ENCODE peak calls at places on chromosomes 4 and X, in seven cellular contexts. J, N, C, P, U, F and W are unnamed samples.

GRCh38 chr4:113810906-113811305 is 49.4 kb upstream of the CAMK2D start:
- DNase-seq in J (no peak), N (no peak), C (no peak), P (no peak), U (no peak), F (peak; percentile 37), W (peak; percentile 55)

GRCh38 chrX:68175569-68175968 is 257.7 kb downstream of the OPHN1 start:
- DNase-seq in J (no peak), N (no peak), C (no peak), P (no peak), U (no peak), F (peak; percentile 55), W (peak; percentile 8)

GRCh38 chr4:1072830-1073446 is 40.4 kb downstream of the RNF212 start:
- DNase-seq in J (peak; percentile 71), N (peak; percentile 53), C (peak; percentile 34), P (peak; percentile 57), U (peak; percentile 50), F (peak; percentile 65), W (peak; percentile 68)

GRCh38 chrX:134173541-134174272 is 63.3 kb upstream of the CCDC160 start:
- DNase-seq in J (no peak), N (no peak), C (no peak), P (peak; percentile 38), U (no peak), F (no peak), W (no peak)

GRCh38 chr4:72886602-72887001 is 182.9 kb downstream of the COX18 start:
- DNase-seq in J (no peak), N (no peak), C (no peak), P (peak; percentile 34), U (no peak), F (no peak), W (peak; percentile 34)

GRCh38 chr4:137601924-137602323 is 69.6 kb upstream of the PCDH18 start:
- DNase-seq in J (no peak), N (no peak), C (no peak), P (no peak), U (no peak), F (peak; percentile 27), W (peak; percentile 54)

GRCh38 chr4:164488114-164488513 is 265.8 kb upstream of the SMIM31 start:
- DNase-seq in J (no peak), N (no peak), C (no peak), P (no peak), U (no peak), F (peak; percentile 1), W (no peak)

GRCh38 chr4:7673111-7673510 is 238.4 kb upstream of the PSAPL1 start:
- DNase-seq in J (no peak), N (no peak), C (no peak), P (no peak), U (no peak), F (no peak), W (peak; percentile 48)

GRCh38 chrX:118189628-118190027 is 73.0 kb upstream of the KLHL13 start:
- DNase-seq in J (no peak), N (no peak), C (no peak), P (peak; percentile 77), U (no peak), F (no peak), W (no peak)

GRCh38 chr4:95293014-95293413 is 255.8 kb downstream of the UNC5C start:
- DNase-seq in J (no peak), N (no peak), C (no peak), P (no peak), U (no peak), F (peak; percentile 28), W (no peak)

GRCh38 chr4:180057891-180058643 is 2185.1 kb upstream of the TENM3 start:
- DNase-seq in J (peak; percentile 17), N (no peak), C (peak; percentile 51), P (peak; percentile 49), U (peak; percentile 66), F (no peak), W (peak; percentile 62)

GRCh38 chr4:1345905-1346780 is 865 bp upstream of the UVSSA start:
- DNase-seq in J (peak; percentile 59), N (peak; percentile 35), C (no peak), P (peak; percentile 82), U (peak; percentile 73), F (peak; percentile 34), W (peak; percentile 75)

GRCh38 chr4:30429813-30430466 is 290.2 kb upstream of the PCDH7 start:
- DNase-seq in J (no peak), N (no peak), C (no peak), P (no peak), U (no peak), F (peak; percentile 39), W (peak; percentile 64)

GRCh38 chr4:182969651-182970279 is 52.6 kb upstream of the DCTD start:
- DNase-seq in J (no peak), N (no peak), C (no peak), P (no peak), U (no peak), F (no peak), W (no peak)

GRCh38 chr4:5955201-5955821 is 62.4 kb upstream of the CRMP1 start:
- DNase-seq in J (peak; percentile 50), N (no peak), C (no peak), P (no peak), U (no peak), F (peak; percentile 17), W (no peak)

GRCh38 chrX:129786210-129786651 is 6.5 kb downstream of the SASH3 start:
- DNase-seq in J (no peak), N (no peak), C (no peak), P (no peak), U (no peak), F (no peak), W (no peak)

GRCh38 chr4:113683143-113683542 is 78.4 kb downstream of the CAMK2D start:
- DNase-seq in J (no peak), N (peak; percentile 51), C (no peak), P (no peak), U (no peak), F (no peak), W (no peak)

GRCh38 chr4:109155682-109156243 is 146.7 kb downstream of the COL25A1 start:
- DNase-seq in J (no peak), N (no peak), C (no peak), P (peak; percentile 72), U (no peak), F (no peak), W (peak; percentile 11)

GRCh38 chrX:134732152-134732551 is 73.9 kb upstream of the PLAC1 start:
- DNase-seq in J (no peak), N (no peak), C (no peak), P (no peak), U (no peak), F (no peak), W (no peak)

GRCh38 chrX:118216488-118216887 is 99.9 kb upstream of the KLHL13 start:
- DNase-seq in J (no peak), N (no peak), C (no peak), P (peak; percentile 2), U (no peak), F (no peak), W (no peak)

GRCh38 chrX:53374222-53374820 is 48.1 kb downstream of the SMC1A start:
- DNase-seq in J (peak; percentile 13), N (no peak), C (no peak), P (no peak), U (no peak), F (peak; percentile 13), W (peak; percentile 6)

GRCh38 chr4:11072999-11073398 is 355.7 kb downstream of the HS3ST1 start:
- DNase-seq in J (no peak), N (no peak), C (no peak), P (no peak), U (no peak), F (no peak), W (no peak)

GRCh38 chrX:2875136-2875481 is 46.4 kb downstream of the GYG2 start:
- DNase-seq in J (no peak), N (no peak), C (no peak), P (no peak), U (no peak), F (no peak), W (no peak)

GRCh38 chrX:94742772-94743171 is 1068.8 kb downstream of the FAM133A start:
- DNase-seq in J (no peak), N (no peak), C (no peak), P (no peak), U (no peak), F (no peak), W (no peak)

GRCh38 chr4:1362046-1362445 is 15.0 kb downstream of the UVSSA start:
- DNase-seq in J (no peak), N (no peak), C (no peak), P (no peak), U (no peak), F (no peak), W (no peak)

GRCh38 chr4:103095080-103095479 is 4.6 kb downstream of the BDH2 start:
- DNase-seq in J (no peak), N (no peak), C (no peak), P (no peak), U (no peak), F (no peak), W (no peak)

GRCh38 chrX:95156566-95156965 is 1482.6 kb downstream of the FAM133A start:
- DNase-seq in J (no peak), N (no peak), C (no peak), P (no peak), U (no peak), F (no peak), W (no peak)

GRCh38 chrX:136495043-136495442 is 2.3 kb upstream of the HTATSF1 start:
- DNase-seq in J (no peak), N (no peak), C (no peak), P (no peak), U (no peak), F (no peak), W (no peak)

GRCh38 chr4:7101692-7102515 is 34.0 kb upstream of the GRPEL1 start:
- DNase-seq in J (peak; percentile 79), N (peak; percentile 36), C (peak; percentile 79), P (peak; percentile 73), U (peak; percentile 72), F (peak; percentile 63), W (peak; percentile 86)

GRCh38 chrX:125532411-125533089 is 212.9 kb downstream of the TEX13C start:
- DNase-seq in J (no peak), N (no peak), C (no peak), P (no peak), U (no peak), F (no peak), W (no peak)

GRCh38 chrX:21225643-21226042 is 148.6 kb upstream of the CNKSR2 start:
- DNase-seq in J (no peak), N (no peak), C (no peak), P (no peak), U (no peak), F (no peak), W (no peak)

GRCh38 chrX:68699960-68700746 is 52.7 kb downstream of the STARD8 start:
- DNase-seq in J (peak; percentile 72), N (no peak), C (no peak), P (no peak), U (no peak), F (peak; percentile 93), W (no peak)

GRCh38 chr4:124262211-124263179 is 450.0 kb downstream of the ANKRD50 start:
- DNase-seq in J (peak; percentile 46), N (peak; percentile 9), C (peak; percentile 19), P (peak; percentile 83), U (peak; percentile 59), F (peak; percentile 71), W (peak; percentile 96)

GRCh38 chr4:156970501-156971167 is 965 bp downstream of the PDGFC start:
- DNase-seq in J (peak; percentile 56), N (no peak), C (peak; percentile 7), P (peak; percentile 82), U (peak; percentile 66), F (peak; percentile 65), W (peak; percentile 86)

GRCh38 chrX:22383988-22384387 is 111.3 kb downstream of the CBLL2 start:
- DNase-seq in J (no peak), N (no peak), C (no peak), P (no peak), U (no peak), F (no peak), W (no peak)

GRCh38 chrX:7133036-7133412 is 14.5 kb upstream of the STS start:
- DNase-seq in J (no peak), N (no peak), C (no peak), P (peak; percentile 34), U (no peak), F (peak; percentile 66), W (no peak)

GRCh38 chr4:179867300-179867878 is 2375.8 kb upstream of the TENM3 start:
- DNase-seq in J (peak; percentile 69), N (no peak), C (peak; percentile 3), P (peak; percentile 80), U (peak; percentile 68), F (peak; percentile 39), W (peak; percentile 64)